ENCODE peak calls at places on chromosomes 3 and 15, in ten cellular contexts. R is heart right ventricle, A is spleen, U is neural progenitor cell, T is GM12878, E is kidney, P is cardiac fibroblast, I is osteoblast, Q is hepatocyte, H is brain microvascular endothelial cell. V is an unnamed sample.

GRCh38 chr3:107637416-107638182 is 114.8 kb downstream of the BBX start:
- DNase-seq in R (no peak), A (no peak), U (no peak), T (no peak), E (no peak), P (no peak), I (no peak), Q (no peak), H (no peak), V (no peak)

GRCh38 chr15:30023798-30024295 is 58.9 kb upstream of the GOLGA8J start:
- DNase-seq in R (peak; percentile 9), A (no peak), U (no peak), T (no peak), E (no peak), P (peak; percentile 51), I (no peak), Q (peak; percentile 44), H (peak; percentile 66), V (peak; percentile 45)

GRCh38 chr3:69784854-69785523 is 45.7 kb downstream of the MITF start:
- DNase-seq in R (peak; percentile 41), A (no peak), U (no peak), T (no peak), E (peak; percentile 84), P (peak; percentile 76), I (peak; percentile 72), Q (peak; percentile 67), H (peak; percentile 85), V (peak; percentile 84)

GRCh38 chr3:99119312-99119810 is 217.9 kb upstream of the DCBLD2 start:
- DNase-seq in R (no peak), A (no peak), U (no peak), T (no peak), E (no peak), P (peak; percentile 40), I (no peak), Q (no peak), H (no peak), V (no peak)

GRCh38 chr15:93235926-93236781 is 147.1 kb upstream of the RGMA start:
- DNase-seq in R (peak; percentile 41), A (no peak), U (peak; percentile 68), T (no peak), E (no peak), P (no peak), I (no peak), Q (no peak), H (no peak), V (no peak)

GRCh38 chr3:44016818-44017217 is 224.9 kb upstream of the TOPAZ1 start:
- DNase-seq in R (no peak), A (no peak), U (no peak), T (no peak), E (no peak), P (no peak), I (no peak), Q (no peak), H (no peak), V (no peak)

GRCh38 chr3:52678265-52678927 is 7.3 kb downstream of the PBRM1 start:
- DNase-seq in R (no peak), A (no peak), U (no peak), T (no peak), E (no peak), P (no peak), I (no peak), Q (no peak), H (no peak), V (no peak)

GRCh38 chr3:187064210-187065115 is 74.8 kb downstream of the RPL39L start:
- DNase-seq in R (no peak), A (no peak), U (no peak), T (no peak), E (no peak), P (peak; percentile 40), I (no peak), Q (no peak), H (no peak), V (peak; percentile 57)

GRCh38 chr15:64753419-64754185 is 21.8 kb downstream of the RBPMS2 start:
- DNase-seq in R (no peak), A (no peak), U (no peak), T (peak; percentile 52), E (peak; percentile 23), P (no peak), I (peak; percentile 65), Q (no peak), H (no peak), V (no peak)

GRCh38 chr3:139764936-139765335 is 87.2 kb upstream of the NMNAT3 start:
- DNase-seq in R (no peak), A (no peak), U (no peak), T (no peak), E (no peak), P (peak; percentile 92), I (peak; percentile 84), Q (no peak), H (peak; percentile 98), V (peak; percentile 58)

GRCh38 chr3:110381992-110382391 is 689.6 kb upstream of the NECTIN3 start:
- DNase-seq in R (no peak), A (no peak), U (no peak), T (no peak), E (no peak), P (peak; percentile 7), I (no peak), Q (no peak), H (no peak), V (no peak)

GRCh38 chr3:119240101-119240581 is 537 bp downstream of the B4GALT4 start:
- DNase-seq in R (peak; percentile 42), A (no peak), U (peak; percentile 73), T (no peak), E (no peak), P (peak; percentile 19), I (no peak), Q (peak; percentile 74), H (no peak), V (peak; percentile 35)

GRCh38 chr3:175608351-175608750 is 749.2 kb downstream of the NAALADL2 start:
- DNase-seq in R (no peak), A (no peak), U (peak; percentile 36), T (no peak), E (no peak), P (no peak), I (no peak), Q (no peak), H (no peak), V (no peak)

GRCh38 chr3:71219744-71220638 is 363.5 kb downstream of the FOXP1 start:
- DNase-seq in R (no peak), A (no peak), U (no peak), T (no peak), E (no peak), P (no peak), I (no peak), Q (no peak), H (no peak), V (no peak)

GRCh38 chr3:107892960-107893359 is 197.9 kb downstream of the CD47 start:
- DNase-seq in R (no peak), A (no peak), U (no peak), T (no peak), E (no peak), P (no peak), I (no peak), Q (no peak), H (no peak), V (no peak)

GRCh38 chr15:95684693-95685115 is 645.8 kb upstream of the NR2F2 start:
- DNase-seq in R (no peak), A (no peak), U (no peak), T (no peak), E (no peak), P (peak; percentile 94), I (no peak), Q (peak; percentile 48), H (peak; percentile 89), V (peak; percentile 90)

GRCh38 chr3:105656607-105657504 is 212.0 kb downstream of the CBLB start:
- DNase-seq in R (no peak), A (no peak), U (no peak), T (no peak), E (no peak), P (peak; percentile 30), I (no peak), Q (peak; percentile 7), H (no peak), V (no peak)

DNA sequence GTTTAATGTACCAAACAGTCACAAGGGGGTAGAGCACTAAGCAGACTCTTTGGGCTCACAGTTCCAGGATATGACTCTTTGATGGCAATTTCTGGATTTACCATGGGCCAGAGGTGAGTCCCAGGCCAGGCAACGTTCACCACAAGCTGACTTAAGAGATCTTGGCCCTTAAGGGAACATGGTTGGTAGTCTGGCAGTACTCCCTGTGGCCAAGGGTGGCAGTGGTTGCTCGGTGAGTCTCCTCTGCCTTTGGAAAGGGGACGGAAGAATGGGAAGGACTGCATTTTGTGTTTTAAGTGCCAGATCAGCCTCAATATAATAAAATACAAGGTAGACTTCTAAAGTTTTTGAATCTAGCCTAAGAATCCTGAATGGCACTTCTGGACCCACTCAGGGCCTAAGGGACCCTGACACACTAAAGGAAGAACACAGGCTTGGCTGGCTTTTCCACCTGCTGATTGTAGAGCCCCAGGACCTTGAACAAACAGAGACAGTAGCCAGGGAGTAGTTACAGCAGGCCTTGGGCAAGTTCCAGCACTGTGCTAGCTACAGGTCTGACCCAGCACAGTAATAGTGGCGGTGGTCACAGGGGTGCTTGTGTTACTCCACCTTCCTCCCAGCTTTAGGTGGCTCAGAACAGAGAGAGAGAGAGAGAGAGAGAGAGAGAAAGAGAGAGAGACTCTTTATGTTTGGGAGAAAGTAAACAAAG is 730.7 kb upstream of the ALCAM start:
- DNase-seq in R (no peak), A (no peak), U (no peak), T (no peak), E (no peak), P (no peak), I (no peak), Q (no peak), H (no peak), V (no peak)
- TF ChIP-seq CTCF in R (no peak), A (no peak), U (peak; percentile 20), T (no peak), E (no peak), P (peak; percentile 5), I (peak; percentile 11), Q (no peak), H (peak; percentile 39), V (peak; percentile 17)

DNA sequence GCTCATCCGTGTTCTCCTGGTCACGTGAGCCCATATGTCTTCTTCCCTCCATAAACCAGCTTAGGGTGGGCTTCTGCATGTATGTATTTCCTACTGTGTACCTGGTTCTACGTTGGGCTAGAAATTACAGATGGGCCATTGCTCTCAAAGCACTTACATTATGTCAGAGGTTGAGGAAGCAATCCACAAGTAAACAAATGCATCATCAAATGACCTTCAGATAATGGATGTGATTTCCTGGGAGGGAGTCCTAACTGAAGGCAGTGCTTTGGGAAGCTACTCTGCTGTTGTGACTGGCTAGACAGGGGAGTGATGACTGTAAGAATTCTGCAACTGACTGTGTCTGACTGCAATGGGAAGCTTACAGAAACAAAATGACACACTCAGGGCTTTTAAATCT is 71.1 kb upstream of the PRR23E start:
- DNase-seq in R (no peak), A (no peak), U (no peak), T (no peak), E (no peak), P (no peak), I (peak; percentile 69), Q (no peak), H (no peak), V (no peak)
- H3K4me3 ChIP-seq in R (no peak overlapping the region), A (no peak overlapping the region), U (no peak overlapping the region), T (no peak overlapping the region), E (no peak overlapping the region), P (no peak overlapping the region), I (no peak overlapping the region), Q (no peak overlapping the region), H (no peak overlapping the region), V (no peak overlapping the region)

GRCh38 chr15:71362556-71362955 is 247.3 kb downstream of the THSD4 start:
- DNase-seq in R (no peak), A (no peak), U (no peak), T (no peak), E (no peak), P (no peak), I (no peak), Q (no peak), H (no peak), V (no peak)
- TF ChIP-seq CTCF in R (no peak), A (no peak), U (no peak), T (no peak), E (no peak), P (no peak), I (no peak), Q (no peak), H (no peak), V (no peak)

GRCh38 chr3:62938583-62938982 is 63.4 kb upstream of the CADPS start:
- DNase-seq in R (no peak), A (no peak), U (no peak), T (no peak), E (no peak), P (no peak), I (no peak), Q (no peak), H (no peak), V (no peak)
- H3K4me3 ChIP-seq in R (no peak overlapping the region), A (no peak overlapping the region), U (no peak overlapping the region), T (no peak overlapping the region), E (no peak overlapping the region), P (no peak overlapping the region), I (no peak overlapping the region), Q (no peak overlapping the region), H (no peak overlapping the region), V (no peak overlapping the region)